ENCODE peak calls at places on chromosomes 4 and X, in ten cellular contexts. C, E, J, G, B, W, I, P, A and U are unnamed samples.

GRCh38 chrX:83845397-83845796 is 15.5 kb upstream of the CYLC1 start:
- DNase-seq in C (no peak), W (peak), G (peak), B (no peak), P (no peak), J (peak), E (no peak), I (no peak), A (peak), U (peak)

GRCh38 chr4:15396157-15396800 is 31.6 kb upstream of the C1QTNF7 start:
- DNase-seq in C (peak), I (peak), J (peak), P (peak), B (no peak), G (peak), W (peak), E (no peak), A (peak), U (peak)

GRCh38 chrX:43940811-43941210 is 32.4 kb downstream of the NDP start:
- DNase-seq in C (no peak), G (peak), I (no peak), W (peak), E (no peak), B (no peak), P (no peak), J (no peak), A (no peak), U (no peak)

GRCh38 chr4:86895692-86896488 is 3.7 kb upstream of the C4orf36 start:
- DNase-seq in G (peak), W (peak), I (no peak), P (peak), E (no peak), B (no peak), C (peak), J (peak), A (peak), U (peak)

GRCh38 chrX:13094780-13095425 is 50.5 kb upstream of the FAM9C start:
- DNase-seq in C (no peak), E (no peak), A (no peak), W (no peak), G (peak), J (no peak), P (no peak), I (no peak), B (no peak), U (no peak)

GRCh38 chr4:111011458-111011857 is 388.6 kb upstream of the PITX2 start:
- DNase-seq in E (no peak), B (no peak), I (no peak), C (no peak), P (no peak), J (peak), G (no peak), A (no peak), W (no peak), U (no peak)

GRCh38 chrX:39850630-39851152 is 247.1 kb downstream of the BCOR start:
- DNase-seq in B (no peak), W (no peak), A (no peak), C (no peak), P (no peak), I (no peak), J (no peak), E (no peak), G (peak), U (no peak)

GRCh38 chr4:185115827-185116232 is 27.2 kb upstream of the SLC25A4 start:
- DNase-seq in C (no peak), I (no peak), G (no peak), A (no peak), B (no peak), P (no peak), E (no peak), W (no peak), J (peak), U (peak)

GRCh38 chr4:30429813-30430466 is 290.2 kb upstream of the PCDH7 start:
- DNase-seq in E (no peak), P (no peak), A (no peak), I (no peak), J (no peak), C (peak), W (no peak), B (no peak), G (peak), U (no peak)

GRCh38 chrX:70479970-70480659 is 35.5 kb downstream of the DLG3 start:
- DNase-seq in A (no peak), P (no peak), J (no peak), G (no peak), C (peak), I (no peak), E (no peak), B (no peak), W (peak), U (no peak)

GRCh38 chrX:72080150-72080549 is 51.6 kb downstream of the RTL5 start:
- DNase-seq in P (no peak), W (no peak), I (no peak), A (no peak), G (no peak), E (no peak), C (no peak), B (no peak), J (no peak), U (no peak)

GRCh38 chrX:123803331-123803983 is 56.4 kb upstream of the XIAP start:
- DNase-seq in I (no peak), P (peak), W (peak), J (no peak), B (no peak), E (no peak), C (peak), G (peak), A (peak), U (peak)

GRCh38 chrX:87402256-87402655 is 115.3 kb upstream of the KLHL4 start:
- DNase-seq in C (no peak), B (no peak), I (no peak), G (no peak), P (no peak), A (no peak), J (no peak), W (no peak), E (no peak), U (no peak)

GRCh38 chrX:74614193-74614909 is at the start of gene RLIM:
- DNase-seq in G (peak), I (peak), J (peak), W (peak), A (peak), B (peak), P (peak), C (peak), E (peak), U (peak)

GRCh38 chr4:180923476-180923875 is 1319.7 kb upstream of the TENM3 start:
- DNase-seq in I (no peak), E (no peak), J (no peak), P (no peak), C (peak), A (no peak), B (no peak), G (peak), W (no peak), U (no peak)

GRCh38 chr4:38612996-38613395 is 51.0 kb upstream of the KLF3 start:
- DNase-seq in A (no peak), J (no peak), P (no peak), G (no peak), I (no peak), B (no peak), C (no peak), W (peak), E (no peak), U (no peak)

GRCh38 chr4:2406920-2407319 is 11.5 kb downstream of the ZFYVE28 start:
- DNase-seq in J (no peak), E (no peak), P (no peak), G (no peak), A (no peak), C (no peak), W (no peak), I (no peak), B (no peak), U (no peak)

GRCh38 chrX:108511721-108512120 is 72.1 kb downstream of the COL4A5 start:
- DNase-seq in P (no peak), A (no peak), C (no peak), G (no peak), I (no peak), J (no peak), W (no peak), B (no peak), E (no peak), U (no peak)

GRCh38 chr4:80484707-80485106 is 149.2 kb downstream of the CFAP299 start:
- DNase-seq in J (no peak), A (no peak), B (no peak), G (no peak), C (no peak), P (no peak), I (no peak), E (no peak), W (no peak), U (no peak)

GRCh38 chr4:163251204-163251603 is 81.2 kb downstream of the NPY1R start:
- DNase-seq in I (no peak), P (no peak), A (no peak), W (no peak), G (no peak), E (no peak), J (no peak), C (no peak), B (no peak), U (no peak)

GRCh38 chrX:155148724-155149537 is 67.3 kb upstream of the VBP1 start:
- DNase-seq in A (peak), W (peak), J (peak), B (no peak), I (no peak), C (no peak), G (peak), E (no peak), P (peak), U (peak)